ENCODE peak calls at places on chromosomes 7 and 10, in eight cellular contexts. G is CD8-positive, alpha-beta T cell; I is osteocyte; T is lung; B is spleen; Q is PC-3; K is astrocyte of the spinal cord; D is choroid plexus epithelial cell. S is an unnamed sample.

GRCh38 chr10:63703113-63703670 is 182.0 kb downstream of the REEP3 start:
- DNase-seq in G (no peak), I (no peak), T (no peak), B (no peak), Q (peak; percentile 58), K (peak; percentile 55), D (peak; percentile 54), S (no peak)

GRCh38 chr10:91349381-91349780 is 60.8 kb upstream of the HECTD2 start:
- DNase-seq in G (no peak), I (no peak), T (no peak), B (no peak), Q (no peak), K (peak; percentile 98), D (peak; percentile 97), S (no peak)

GRCh38 chr10:1244493-1244892 is 188.3 kb downstream of the WDR37 start:
- DNase-seq in G (no peak), I (no peak), T (no peak), B (no peak), Q (no peak), K (no peak), D (no peak), S (no peak)

GRCh38 chr10:17430647-17431355 is 23.6 kb downstream of the ST8SIA6 start:
- DNase-seq in G (peak; percentile 57), I (peak; percentile 88), T (peak; percentile 60), B (no peak), Q (peak; percentile 72), K (peak; percentile 85), D (peak; percentile 89), S (peak; percentile 79)

GRCh38 chr10:132326925-132327324 is 5.1 kb upstream of the LRRC27 start:
- DNase-seq in G (no peak), I (no peak), T (no peak), B (no peak), Q (no peak), K (no peak), D (no peak), S (no peak)

GRCh38 chr7:144908943-144909556 is 73.2 kb upstream of the TPK1 start:
- DNase-seq in G (no peak), I (no peak), T (no peak), B (no peak), Q (no peak), K (no peak), D (no peak), S (peak; percentile 3)

GRCh38 chr7:107980171-107980570 is 22.8 kb downstream of the LAMB1 start:
- DNase-seq in G (no peak), I (no peak), T (no peak), B (no peak), Q (no peak), K (no peak), D (no peak), S (no peak)

GRCh38 chr10:61752111-61753011 is 89.6 kb downstream of the CABCOCO1 start:
- DNase-seq in G (no peak), I (no peak), T (no peak), B (no peak), Q (peak; percentile 98), K (peak; percentile 70), D (peak; percentile 57), S (no peak)

GRCh38 chr10:124092270-124093075 is 925 bp downstream of the CHST15 start:
- DNase-seq in G (no peak), I (no peak), T (peak; percentile 69), B (peak; percentile 96), Q (peak; percentile 30), K (peak; percentile 41), D (no peak), S (peak; percentile 77)

GRCh38 chr10:122287584-122287983 is 16.5 kb downstream of the BTBD16 start:
- DNase-seq in G (no peak), I (no peak), T (no peak), B (no peak), Q (no peak), K (peak; percentile 21), D (peak; percentile 22), S (no peak)

GRCh38 chr10:77756319-77757232 is 119.0 kb upstream of the KCNMA1 start:
- DNase-seq in G (no peak), I (no peak), T (no peak), B (no peak), Q (peak; percentile 98), K (peak; percentile 77), D (peak; percentile 88), S (peak; percentile 72)

GRCh38 chr10:114271014-114271778 is 32.1 kb downstream of the VWA2 start:
- DNase-seq in G (no peak), I (no peak), T (peak; percentile 50), B (no peak), Q (peak; percentile 61), K (no peak), D (peak; percentile 60), S (no peak)

GRCh38 chr7:131106681-131107342 is 220.9 kb upstream of the MKLN1 start:
- DNase-seq in G (peak; percentile 88), I (no peak), T (peak; percentile 45), B (peak; percentile 91), Q (peak; percentile 44), K (no peak), D (no peak), S (peak; percentile 30)

GRCh38 chr10:110357252-110357780 is 52.6 kb upstream of the SMNDC1 start:
- DNase-seq in G (peak; percentile 58), I (no peak), T (no peak), B (peak; percentile 80), Q (peak; percentile 61), K (peak; percentile 93), D (peak; percentile 92), S (no peak)

GRCh38 chr7:88346357-88346756 is 39.7 kb upstream of the STEAP4 start:
- DNase-seq in G (no peak), I (no peak), T (no peak), B (no peak), Q (no peak), K (no peak), D (no peak), S (no peak)

GRCh38 chr7:14016950-14017349 is 27.5 kb upstream of the ETV1 start:
- DNase-seq in G (no peak), I (no peak), T (no peak), B (no peak), Q (no peak), K (peak; percentile 8), D (no peak), S (no peak)

DNA sequence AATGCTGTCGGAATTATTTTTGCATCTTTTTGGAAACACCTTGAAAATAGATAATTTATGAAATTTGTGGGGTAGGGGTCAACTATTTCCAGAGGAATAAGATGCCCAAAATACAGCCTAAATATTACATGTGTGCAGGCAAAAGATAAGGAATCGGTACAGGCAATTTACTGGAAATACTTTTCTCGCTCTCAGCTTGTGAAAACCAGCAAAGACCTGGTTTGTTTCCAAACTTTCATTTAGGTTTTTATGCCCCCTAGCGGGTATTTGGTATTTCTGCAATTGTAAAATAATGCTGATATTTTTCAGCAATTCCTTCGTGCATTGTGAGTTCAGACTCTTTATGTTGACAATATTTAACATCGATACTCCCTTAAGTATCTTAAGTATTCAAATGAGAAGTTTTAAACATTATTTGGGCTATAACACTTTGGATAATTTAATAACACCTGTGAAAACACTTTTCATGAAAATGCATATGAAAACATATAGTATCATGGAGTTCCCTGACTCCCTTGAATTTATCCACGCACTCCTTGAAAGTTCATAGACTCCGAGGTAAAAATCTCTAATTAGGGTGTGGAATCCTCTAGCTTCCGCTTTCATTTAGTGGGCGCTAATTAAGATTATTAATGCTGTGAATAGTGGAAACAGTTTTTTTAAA is 132.4 kb downstream of the TSPAN12 start:
- DNase-seq in G (no peak), I (no peak), T (no peak), B (no peak), Q (peak; percentile 64), K (peak; percentile 60), D (peak; percentile 77), S (no peak)
- TF ChIP-seq CTCF in G (peak; percentile 42), I (peak; percentile 74), T (no peak), B (peak; percentile 43), Q (peak; percentile 79), K (peak; percentile 68), D (peak; percentile 61), S (peak; percentile 72)

GRCh38 chr10:27759483-27760281 is 14.1 kb upstream of the MKX start:
- DNase-seq in G (no peak), I (no peak), T (no peak), B (no peak), Q (peak; percentile 21), K (no peak), D (no peak), S (no peak)
- TF ChIP-seq CTCF in G (no peak), I (peak; percentile 37), T (no peak), B (no peak), Q (peak; percentile 41), K (no peak), D (no peak), S (no peak)

GRCh38 chr7:128832880-128833147 is 2.6 kb downstream of the FLNC start:
- DNase-seq in G (no peak), I (no peak), T (no peak), B (no peak), Q (no peak), K (no peak), D (no peak), S (no peak)

GRCh38 chr7:128833939-128834310 is 3.7 kb downstream of the FLNC start:
- DNase-seq in G (no peak), I (no peak), T (no peak), B (no peak), Q (peak; percentile 21), K (no peak), D (peak; percentile 50), S (no peak)

GRCh38 chr7:128831994-128832879 is 2.0 kb downstream of the FLNC start:
- DNase-seq in G (no peak), I (no peak), T (no peak), B (peak; percentile 63), Q (peak; percentile 15), K (peak; percentile 72), D (peak; percentile 63), S (peak; percentile 68)

GRCh38 chr7:128835231-128835751 is 5.1 kb downstream of the FLNC start:
- DNase-seq in G (no peak), I (no peak), T (no peak), B (no peak), Q (no peak), K (no peak), D (no peak), S (no peak)

DNA sequence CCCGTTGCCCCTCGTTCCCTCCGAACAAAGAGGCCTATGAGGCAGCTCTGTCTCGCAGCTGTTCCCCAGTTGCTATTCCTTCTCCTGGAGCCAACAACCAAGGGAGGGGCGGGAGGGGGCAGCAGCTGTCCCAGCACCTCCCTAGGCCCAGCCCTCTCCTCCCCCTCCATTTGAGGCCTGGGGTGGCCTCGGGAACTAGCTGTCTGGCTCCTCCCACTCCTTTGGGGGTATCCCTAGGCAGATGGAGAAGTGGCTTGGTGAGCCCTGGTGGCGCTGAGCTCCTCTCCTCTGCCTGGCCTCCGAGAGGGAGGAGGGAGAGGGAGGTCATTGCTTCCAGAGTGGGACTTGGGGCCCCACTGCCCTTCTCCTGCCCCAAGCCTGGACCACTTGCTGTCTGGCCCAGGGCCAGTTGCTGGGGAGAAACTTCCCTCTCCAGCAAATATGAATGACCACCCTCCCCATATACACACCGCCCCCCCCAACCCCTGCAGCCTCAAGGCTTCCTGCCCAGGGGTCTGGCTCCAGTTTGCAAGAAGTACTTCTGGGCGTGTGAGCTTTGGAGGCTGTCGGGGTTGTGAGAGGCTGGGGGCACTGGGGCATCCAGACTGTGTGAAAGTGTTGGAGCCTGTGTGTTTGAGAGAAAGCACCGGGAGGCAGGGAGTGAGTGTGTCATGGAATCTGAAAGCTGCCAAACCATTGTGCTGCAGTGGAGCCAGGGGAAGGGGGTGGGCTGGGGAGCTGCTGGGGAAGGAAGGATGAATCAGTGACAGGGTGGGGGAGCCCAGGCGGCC is 3.1 kb downstream of the FLNC start:
- DNase-seq in G (no peak), I (no peak), T (no peak), B (peak; percentile 66), Q (peak; percentile 64), K (peak; percentile 95), D (peak; percentile 86), S (peak; percentile 41)
- TF ChIP-seq CTCF in G (no peak), I (no peak), T (no peak), B (no peak), Q (no peak), K (no peak), D (no peak), S (no peak)

GRCh38 chr7:78020874-78021249 is 222.3 kb downstream of the PHTF2 start:
- DNase-seq in G (no peak), I (no peak), T (no peak), B (no peak), Q (no peak), K (no peak), D (peak; percentile 6), S (no peak)
- TF ChIP-seq CTCF in G (no peak), I (no peak), T (no peak), B (no peak), Q (no peak), K (no peak), D (no peak), S (no peak)

S was measured in nephron progenitor cell.